ENCODE peak calls at places on chromosome 1, in eight cellular contexts. I, Z, J, P, A, Y, T and N are unnamed samples.

GRCh38 chr1:117036018-117036421 is 24.1 kb upstream of the TTF2 start:
- DNase-seq in Y (no peak), P (no peak), I (no peak), J (no peak), Z (no peak), T (no peak), A (no peak), N (no peak)

GRCh38 chr1:72283204-72284083 is 1.1 kb upstream of the NEGR1 start:
- DNase-seq in I (peak; percentile 89), A (peak; percentile 32), P (peak; percentile 60), Z (peak; percentile 79), J (no peak), Y (peak; percentile 1), T (peak; percentile 86), N (no peak)

GRCh38 chr1:204493145-204493881 is 1.3 kb downstream of the PIK3C2B start:
- DNase-seq in P (peak; percentile 85), T (peak; percentile 48), J (no peak), Y (no peak), I (peak; percentile 81), A (no peak), Z (peak; percentile 70), N (peak; percentile 10)

GRCh38 chr1:64878090-64878489 is 88.3 kb downstream of the JAK1 start:
- DNase-seq in T (no peak), P (no peak), J (no peak), I (no peak), Y (no peak), A (no peak), Z (no peak), N (no peak)

GRCh38 chr1:243851129-243851756 is 1.2 kb upstream of the AKT3 start:
- DNase-seq in T (no peak), Z (no peak), A (no peak), Y (no peak), J (no peak), I (no peak), P (peak; percentile 25), N (no peak)

GRCh38 chr1:117654485-117655219 is 48.8 kb downstream of the TENT5C start:
- DNase-seq in P (no peak), A (no peak), I (no peak), Y (no peak), J (no peak), Z (no peak), T (no peak), N (no peak)

GRCh38 chr1:10606070-10606469 is 131.3 kb downstream of the PEX14 start:
- DNase-seq in Z (no peak), P (no peak), J (no peak), T (no peak), A (no peak), Y (no peak), I (no peak), N (no peak)

GRCh38 chr1:4736254-4736653 is 81.8 kb downstream of the AJAP1 start:
- DNase-seq in Z (no peak), T (no peak), I (no peak), Y (no peak), A (no peak), P (no peak), J (no peak), N (no peak)

GRCh38 chr1:26378879-26379251 is 6.3 kb upstream of the ZNF683 start:
- DNase-seq in I (no peak), A (no peak), T (no peak), Z (no peak), Y (no peak), J (no peak), P (no peak), N (no peak)

GRCh38 chr1:168261390-168261789 is 19.3 kb upstream of the TBX19 start:
- DNase-seq in A (no peak), I (no peak), T (no peak), Y (no peak), J (no peak), Z (no peak), P (no peak), N (no peak)

GRCh38 chr1:158998781-158999161 is 10.9 kb upstream of the IFI16 start:
- DNase-seq in T (peak; percentile 43), Z (peak; percentile 59), P (peak; percentile 62), A (peak; percentile 35), Y (no peak), I (peak; percentile 82), J (no peak), N (no peak)

GRCh38 chr1:113389953-113390834 is at the start of gene MAGI3:
- DNase-seq in I (peak; percentile 97), A (peak; percentile 95), J (peak; percentile 90), T (peak; percentile 98), Y (peak; percentile 93), P (peak; percentile 96), Z (peak; percentile 98), N (peak; percentile 88)

GRCh38 chr1:78619446-78619802 is 824 bp upstream of the IFI44L start:
- DNase-seq in T (no peak), Y (no peak), J (no peak), A (no peak), P (no peak), I (no peak), Z (no peak), N (no peak)

GRCh38 chr1:94335950-94336349 is 82.2 kb upstream of the ABCD3 start:
- DNase-seq in J (no peak), A (peak; percentile 27), Z (peak; percentile 18), T (peak; percentile 32), Y (no peak), I (no peak), P (peak; percentile 83), N (no peak)

GRCh38 chr1:39411526-39411925 is 79.9 kb upstream of the BMP8A start:
- DNase-seq in P (no peak), Z (no peak), A (no peak), I (no peak), J (no peak), Y (no peak), T (no peak), N (no peak)

GRCh38 chr1:186420923-186421322 is 40.0 kb downstream of the PDC start:
- DNase-seq in Y (no peak), I (no peak), A (no peak), Z (no peak), J (no peak), P (no peak), T (no peak), N (no peak)

GRCh38 chr1:199155166-199156033 is 516.6 kb downstream of the PTPRC start:
- DNase-seq in A (no peak), J (no peak), I (no peak), Z (no peak), Y (no peak), P (no peak), T (no peak), N (no peak)

GRCh38 chr1:205787287-205787916 is 12.1 kb upstream of the RAB29 start:
- DNase-seq in A (no peak), P (no peak), I (no peak), J (no peak), Y (no peak), T (no peak), Z (no peak), N (no peak)

GRCh38 chr1:52551476-52552235 is 1.2 kb downstream of the TUT4 start:
- DNase-seq in I (peak; percentile 73), J (peak; percentile 37), T (no peak), A (peak; percentile 34), Y (no peak), P (no peak), Z (no peak), N (peak; percentile 7)

GRCh38 chr1:205782627-205783470 is 7.6 kb upstream of the RAB29 start:
- DNase-seq in J (no peak), P (no peak), T (no peak), I (no peak), A (no peak), Y (no peak), Z (no peak), N (no peak)

GRCh38 chr1:86375688-86376087 is 20.4 kb downstream of the ODF2L start:
- DNase-seq in Z (no peak), I (no peak), P (no peak), T (no peak), A (no peak), J (no peak), Y (no peak), N (no peak)

GRCh38 chr1:39575191-39576015 is 1.2 kb downstream of the PABPC4 start:
- DNase-seq in T (peak; percentile 20), Z (peak; percentile 58), J (peak; percentile 38), Y (peak; percentile 27), A (peak; percentile 57), P (peak; percentile 48), I (peak; percentile 83), N (peak; percentile 15)

GRCh38 chr1:228015276-228016180 is 8.7 kb downstream of the WNT3A start:
- DNase-seq in T (no peak), J (no peak), P (no peak), Z (peak; percentile 3), Y (no peak), I (no peak), A (no peak), N (no peak)

GRCh38 chr1:56175211-56175610 is 404.2 kb downstream of the PLPP3 start:
- DNase-seq in J (no peak), Y (no peak), Z (no peak), T (no peak), P (no peak), A (no peak), I (no peak), N (no peak)

GRCh38 chr1:112904071-112904830 is 51.7 kb downstream of the SLC16A1 start:
- DNase-seq in I (no peak), Z (no peak), J (no peak), A (peak; percentile 52), T (no peak), Y (peak; percentile 27), P (no peak), N (no peak)

GRCh38 chr1:177181280-177181630 is 10.5 kb downstream of the BRINP2 start:
- DNase-seq in P (no peak), I (no peak), Z (no peak), T (no peak), A (no peak), J (no peak), Y (no peak), N (no peak)

GRCh38 chr1:201704439-201704792 is 124.5 kb upstream of the IPO9 start:
- DNase-seq in P (no peak), J (no peak), Z (no peak), I (no peak), Y (no peak), T (no peak), A (no peak), N (no peak)

GRCh38 chr1:247386695-247387094 is 29.3 kb upstream of the NLRP3 start:
- DNase-seq in T (no peak), J (no peak), P (no peak), Y (no peak), A (no peak), I (no peak), Z (no peak), N (no peak)

GRCh38 chr1:42035205-42035829 is 116.6 kb upstream of the HIVEP3 start:
- DNase-seq in A (no peak), T (peak; percentile 83), Z (peak; percentile 58), I (peak; percentile 77), J (no peak), Y (peak; percentile 24), P (peak; percentile 24), N (peak; percentile 74)

GRCh38 chr1:11970441-11971185 is 9.6 kb upstream of the MFN2 start:
- DNase-seq in P (no peak), Y (no peak), J (no peak), A (no peak), Z (no peak), T (no peak), I (no peak), N (no peak)